ENCODE peak calls at places on chromosomes 3 and 15, in nine cellular contexts. One of them, this sample, is unnamed.

GRCh38 chr3:158768881-158769518 is 32.9 kb upstream of the MFSD1 start:
- DNase-seq in astrocyte of the spinal cord: peak
- DNase-seq in naive thymus-derived CD8-positive, alpha-beta T cell: no peak
- DNase-seq in ELF-1: no peak
- DNase-seq in HEK293T: no peak
- DNase-seq in foreskin fibroblast: peak
- DNase-seq in NCI-H510A treated with DMSO at 0.1 percent for 48 hours: no peak
- DNase-seq in NCI-H2029: no peak
- DNase-seq in NCI-H460: no peak
- DNase-seq in this sample: peak

GRCh38 chr3:100561459-100562158 is 47.8 kb upstream of the ADGRG7 start:
- DNase-seq in ELF-1: peak
- DNase-seq in NCI-H2029: no peak
- DNase-seq in NCI-H460: no peak
- DNase-seq in HEK293T: no peak
- DNase-seq in NCI-H510A treated with DMSO at 0.1 percent for 48 hours: no peak
- DNase-seq in foreskin fibroblast: peak
- DNase-seq in naive thymus-derived CD8-positive, alpha-beta T cell: no peak
- DNase-seq in astrocyte of the spinal cord: peak
- DNase-seq in this sample: no peak

GRCh38 chr3:61715886-61716527 is 154.6 kb downstream of the PTPRG start:
- DNase-seq in astrocyte of the spinal cord: no peak
- DNase-seq in ELF-1: no peak
- DNase-seq in naive thymus-derived CD8-positive, alpha-beta T cell: no peak
- DNase-seq in NCI-H460: no peak
- DNase-seq in foreskin fibroblast: no peak
- DNase-seq in NCI-H2029: no peak
- DNase-seq in NCI-H510A treated with DMSO at 0.1 percent for 48 hours: no peak
- DNase-seq in HEK293T: peak
- DNase-seq in this sample: no peak

GRCh38 chr3:45642731-45643152 is 46.5 kb upstream of the SACM1L start:
- DNase-seq in naive thymus-derived CD8-positive, alpha-beta T cell: no peak
- DNase-seq in NCI-H2029: peak
- DNase-seq in NCI-H460: no peak
- DNase-seq in NCI-H510A treated with DMSO at 0.1 percent for 48 hours: peak
- DNase-seq in foreskin fibroblast: no peak
- DNase-seq in astrocyte of the spinal cord: peak
- DNase-seq in ELF-1: peak
- DNase-seq in HEK293T: no peak
- DNase-seq in this sample: no peak

GRCh38 chr15:35827949-35828348 is 282.0 kb upstream of the DPH6 start:
- DNase-seq in foreskin fibroblast: no peak
- DNase-seq in NCI-H510A treated with DMSO at 0.1 percent for 48 hours: no peak
- DNase-seq in NCI-H2029: no peak
- DNase-seq in naive thymus-derived CD8-positive, alpha-beta T cell: no peak
- DNase-seq in NCI-H460: no peak
- DNase-seq in HEK293T: no peak
- DNase-seq in astrocyte of the spinal cord: no peak
- DNase-seq in ELF-1: no peak
- DNase-seq in this sample: no peak

GRCh38 chr3:38950585-38950984 is 101.2 kb downstream of the SCN11A start:
- DNase-seq in HEK293T: no peak
- DNase-seq in NCI-H510A treated with DMSO at 0.1 percent for 48 hours: no peak
- DNase-seq in NCI-H460: no peak
- DNase-seq in naive thymus-derived CD8-positive, alpha-beta T cell: no peak
- DNase-seq in NCI-H2029: no peak
- DNase-seq in foreskin fibroblast: no peak
- DNase-seq in ELF-1: no peak
- DNase-seq in astrocyte of the spinal cord: no peak
- DNase-seq in this sample: no peak

GRCh38 chr3:111070772-111071256 is 802 bp upstream of the NECTIN3 start:
- DNase-seq in NCI-H510A treated with DMSO at 0.1 percent for 48 hours: peak
- DNase-seq in ELF-1: no peak
- DNase-seq in NCI-H2029: no peak
- DNase-seq in NCI-H460: peak
- DNase-seq in HEK293T: peak
- DNase-seq in naive thymus-derived CD8-positive, alpha-beta T cell: peak
- DNase-seq in foreskin fibroblast: no peak
- DNase-seq in astrocyte of the spinal cord: no peak
- DNase-seq in this sample: peak

GRCh38 chr3:16595778-16596177 is 9.4 kb downstream of the DAZL start:
- DNase-seq in NCI-H460: no peak
- DNase-seq in NCI-H510A treated with DMSO at 0.1 percent for 48 hours: no peak
- DNase-seq in foreskin fibroblast: peak
- DNase-seq in astrocyte of the spinal cord: peak
- DNase-seq in ELF-1: no peak
- DNase-seq in NCI-H2029: no peak
- DNase-seq in naive thymus-derived CD8-positive, alpha-beta T cell: no peak
- DNase-seq in HEK293T: no peak
- DNase-seq in this sample: no peak

GRCh38 chr3:141231923-141232861 is 567 bp downstream of the PXYLP1 start:
- DNase-seq in HEK293T: peak
- DNase-seq in NCI-H460: no peak
- DNase-seq in foreskin fibroblast: no peak
- DNase-seq in naive thymus-derived CD8-positive, alpha-beta T cell: peak
- DNase-seq in astrocyte of the spinal cord: no peak
- DNase-seq in NCI-H510A treated with DMSO at 0.1 percent for 48 hours: no peak
- DNase-seq in NCI-H2029: no peak
- DNase-seq in ELF-1: peak
- DNase-seq in this sample: no peak

GRCh38 chr3:7484636-7485035 is 623.7 kb downstream of the GRM7 start:
- DNase-seq in ELF-1: no peak
- DNase-seq in NCI-H460: no peak
- DNase-seq in NCI-H510A treated with DMSO at 0.1 percent for 48 hours: no peak
- DNase-seq in astrocyte of the spinal cord: peak
- DNase-seq in naive thymus-derived CD8-positive, alpha-beta T cell: no peak
- DNase-seq in foreskin fibroblast: no peak
- DNase-seq in HEK293T: no peak
- DNase-seq in NCI-H2029: no peak
- DNase-seq in this sample: no peak